ENCODE peak calls at places on chromosomes 16 and 17, in seven cellular contexts. One of them, this sample, is unnamed.

GRCh38 chr16:16096161-16096857 is 127.0 kb downstream of the ABCC6 start:
- DNase-seq in ovary: peak
- DNase-seq in sigmoid colon: peak
- DNase-seq in esophagus squamous epithelium: no peak
- DNase-seq in A549: peak
- DNase-seq in gastrocnemius medialis: no peak
- DNase-seq in body of pancreas: peak
- DNase-seq in this sample: peak

GRCh38 chr16:71258371-71258770 is 27.8 kb upstream of the HYDIN start:
- DNase-seq in gastrocnemius medialis: no peak
- DNase-seq in ovary: no peak
- DNase-seq in esophagus squamous epithelium: no peak
- DNase-seq in body of pancreas: no peak
- DNase-seq in A549: no peak
- DNase-seq in sigmoid colon: no peak
- DNase-seq in this sample: no peak

GRCh38 chr16:50992366-50993032 is 158.6 kb downstream of the SALL1 start:
- DNase-seq in body of pancreas: no peak
- DNase-seq in gastrocnemius medialis: no peak
- DNase-seq in esophagus squamous epithelium: no peak
- DNase-seq in sigmoid colon: no peak
- DNase-seq in A549: no peak
- DNase-seq in ovary: no peak
- DNase-seq in this sample: no peak

GRCh38 chr16:87101903-87102302 is 215.3 kb downstream of the C16orf95 start:
- DNase-seq in gastrocnemius medialis: no peak
- DNase-seq in ovary: no peak
- DNase-seq in A549: no peak
- DNase-seq in esophagus squamous epithelium: no peak
- DNase-seq in body of pancreas: peak
- DNase-seq in sigmoid colon: no peak
- DNase-seq in this sample: no peak

GRCh38 chr17:72233981-72234380 is 113.2 kb downstream of the SOX9 start:
- DNase-seq in gastrocnemius medialis: no peak
- DNase-seq in ovary: no peak
- DNase-seq in sigmoid colon: no peak
- DNase-seq in esophagus squamous epithelium: no peak
- DNase-seq in A549: no peak
- DNase-seq in body of pancreas: no peak
- DNase-seq in this sample: no peak

GRCh38 chr16:66266436-66267286 is 99.8 kb upstream of the CDH5 start:
- DNase-seq in sigmoid colon: peak
- DNase-seq in esophagus squamous epithelium: no peak
- DNase-seq in gastrocnemius medialis: peak
- DNase-seq in ovary: peak
- DNase-seq in A549: no peak
- DNase-seq in body of pancreas: peak
- DNase-seq in this sample: no peak

GRCh38 chr17:79989106-79989835 is 46.4 kb downstream of the TBC1D16 start:
- DNase-seq in A549: no peak
- DNase-seq in ovary: peak
- DNase-seq in gastrocnemius medialis: no peak
- DNase-seq in body of pancreas: no peak
- DNase-seq in esophagus squamous epithelium: no peak
- DNase-seq in sigmoid colon: peak
- DNase-seq in this sample: no peak

GRCh38 chr16:21274172-21274726 is 3.8 kb downstream of the CRYM start:
- DNase-seq in gastrocnemius medialis: no peak
- DNase-seq in ovary: no peak
- DNase-seq in A549: no peak
- DNase-seq in esophagus squamous epithelium: no peak
- DNase-seq in body of pancreas: no peak
- DNase-seq in sigmoid colon: no peak
- DNase-seq in this sample: no peak

GRCh38 chr17:40791808-40792436 is 7.8 kb downstream of the KRT28 start:
- DNase-seq in sigmoid colon: no peak
- DNase-seq in esophagus squamous epithelium: no peak
- DNase-seq in gastrocnemius medialis: no peak
- DNase-seq in A549: peak
- DNase-seq in ovary: no peak
- DNase-seq in body of pancreas: no peak
- DNase-seq in this sample: no peak

GRCh38 chr16:881219-882097 is 80.9 kb upstream of the GNG13 start:
- DNase-seq in sigmoid colon: peak
- DNase-seq in ovary: no peak
- DNase-seq in esophagus squamous epithelium: no peak
- DNase-seq in gastrocnemius medialis: no peak
- DNase-seq in body of pancreas: no peak
- DNase-seq in A549: no peak
- DNase-seq in this sample: no peak

GRCh38 chr17:68499587-68499986 is 12.6 kb upstream of the PRKAR1A start:
- DNase-seq in body of pancreas: no peak
- DNase-seq in esophagus squamous epithelium: no peak
- DNase-seq in sigmoid colon: no peak
- DNase-seq in gastrocnemius medialis: no peak
- DNase-seq in ovary: no peak
- DNase-seq in A549: no peak
- DNase-seq in this sample: no peak

GRCh38 chr17:68501074-68501473 is 11.2 kb upstream of the PRKAR1A start:
- DNase-seq in body of pancreas: no peak
- DNase-seq in sigmoid colon: no peak
- DNase-seq in ovary: no peak
- DNase-seq in gastrocnemius medialis: no peak
- DNase-seq in A549: no peak
- DNase-seq in esophagus squamous epithelium: no peak
- DNase-seq in this sample: no peak

GRCh38 chr17:68495081-68495480 is 17.1 kb upstream of the PRKAR1A start:
- DNase-seq in A549: no peak
- DNase-seq in ovary: no peak
- DNase-seq in sigmoid colon: no peak
- DNase-seq in body of pancreas: no peak
- DNase-seq in esophagus squamous epithelium: no peak
- DNase-seq in gastrocnemius medialis: no peak
- DNase-seq in this sample: no peak

GRCh38 chr17:68497885-68498319 is 14.3 kb upstream of the PRKAR1A start:
- DNase-seq in body of pancreas: peak
- DNase-seq in gastrocnemius medialis: no peak
- DNase-seq in ovary: no peak
- DNase-seq in A549: no peak
- DNase-seq in sigmoid colon: no peak
- DNase-seq in esophagus squamous epithelium: no peak
- DNase-seq in this sample: no peak

DNA sequence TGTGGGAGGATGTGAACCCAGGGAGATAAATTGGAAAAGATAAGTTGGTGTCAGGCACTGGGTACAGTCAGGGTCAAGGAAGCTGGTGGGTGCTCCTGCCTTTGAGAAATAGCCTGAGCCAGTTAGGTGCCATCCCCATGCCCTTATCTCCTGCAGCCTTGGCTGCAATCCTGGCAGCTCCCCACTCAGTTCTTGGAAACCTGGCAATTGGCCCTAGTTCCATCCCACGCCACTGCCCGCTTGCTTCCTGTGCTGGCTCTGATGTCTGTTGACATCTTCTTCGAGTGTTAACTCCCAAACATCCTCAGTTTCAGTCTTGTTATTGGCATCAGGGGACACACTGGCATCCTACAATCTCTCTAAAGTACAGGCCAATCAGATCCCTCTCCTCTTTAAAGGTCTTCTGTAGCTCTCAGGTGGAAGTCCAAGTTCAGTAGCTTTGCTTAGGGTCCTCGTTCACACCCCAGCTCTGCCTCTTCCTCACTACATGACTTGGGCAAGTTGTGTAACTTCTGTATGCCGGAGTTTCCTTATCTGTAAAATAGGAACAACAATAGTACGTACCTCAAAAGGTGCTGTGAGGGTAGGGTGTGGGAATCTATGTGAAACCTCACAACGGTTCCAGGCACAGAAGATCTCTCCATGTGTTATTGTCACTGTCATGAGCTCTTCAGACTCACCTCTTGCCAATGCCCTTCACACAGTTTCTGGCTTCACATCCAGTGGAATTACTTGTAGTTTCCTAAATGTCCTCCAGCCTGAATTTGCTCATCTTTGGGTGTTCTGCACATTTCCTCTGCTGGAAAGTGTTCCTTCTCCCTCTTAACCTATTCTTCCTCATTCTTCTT is 13.5 kb upstream of the PRKAR1A start:
- DNase-seq in A549: no peak
- DNase-seq in esophagus squamous epithelium: no peak
- DNase-seq in body of pancreas: no peak
- DNase-seq in gastrocnemius medialis: no peak
- DNase-seq in ovary: peak
- DNase-seq in sigmoid colon: no peak
- DNase-seq in this sample: no peak
- TF ChIP-seq POLR2A in A549: no peak
- TF ChIP-seq POLR2A in esophagus squamous epithelium: no peak
- TF ChIP-seq POLR2A in body of pancreas: no peak
- TF ChIP-seq POLR2A in gastrocnemius medialis: no peak
- TF ChIP-seq POLR2A in ovary: no peak
- TF ChIP-seq POLR2A in sigmoid colon: no peak
- TF ChIP-seq POLR2A in this sample: no peak

GRCh38 chr17:81544281-81544974 is 7.7 kb downstream of the FAAP100 start:
- DNase-seq in body of pancreas: peak
- DNase-seq in ovary: no peak
- DNase-seq in A549: no peak
- DNase-seq in gastrocnemius medialis: no peak
- DNase-seq in sigmoid colon: no peak
- DNase-seq in esophagus squamous epithelium: no peak
- DNase-seq in this sample: no peak

GRCh38 chr17:81541123-81541522 is 11.0 kb downstream of the FAAP100 start:
- DNase-seq in body of pancreas: peak
- DNase-seq in gastrocnemius medialis: no peak
- DNase-seq in A549: no peak
- DNase-seq in ovary: no peak
- DNase-seq in esophagus squamous epithelium: no peak
- DNase-seq in sigmoid colon: no peak
- DNase-seq in this sample: no peak

GRCh38 chr17:81543339-81543675 is 8.8 kb downstream of the FAAP100 start:
- DNase-seq in ovary: no peak
- DNase-seq in A549: no peak
- DNase-seq in gastrocnemius medialis: no peak
- DNase-seq in sigmoid colon: no peak
- DNase-seq in esophagus squamous epithelium: no peak
- DNase-seq in body of pancreas: peak
- DNase-seq in this sample: no peak

GRCh38 chr17:81543756-81544155 is 8.4 kb downstream of the FAAP100 start:
- DNase-seq in sigmoid colon: no peak
- DNase-seq in esophagus squamous epithelium: no peak
- DNase-seq in body of pancreas: peak
- DNase-seq in A549: no peak
- DNase-seq in gastrocnemius medialis: no peak
- DNase-seq in ovary: no peak
- DNase-seq in this sample: no peak

GRCh38 chr17:81542431-81543338 is 9.5 kb downstream of the FAAP100 start:
- DNase-seq in body of pancreas: peak
- DNase-seq in esophagus squamous epithelium: no peak
- DNase-seq in ovary: no peak
- DNase-seq in A549: no peak
- DNase-seq in sigmoid colon: no peak
- DNase-seq in gastrocnemius medialis: no peak
- DNase-seq in this sample: no peak
- TF ChIP-seq POLR2A in body of pancreas: no peak
- TF ChIP-seq POLR2A in esophagus squamous epithelium: no peak
- TF ChIP-seq POLR2A in ovary: no peak
- TF ChIP-seq POLR2A in A549: no peak
- TF ChIP-seq POLR2A in sigmoid colon: no peak
- TF ChIP-seq POLR2A in gastrocnemius medialis: no peak
- TF ChIP-seq POLR2A in this sample: no peak

GRCh38 chr17:76264755-76265623 is at the start of gene UBALD2:
- DNase-seq in esophagus squamous epithelium: peak
- DNase-seq in body of pancreas: peak
- DNase-seq in A549: peak
- DNase-seq in ovary: peak
- DNase-seq in gastrocnemius medialis: peak
- DNase-seq in sigmoid colon: peak
- DNase-seq in this sample: peak

GRCh38 chr17:76264425-76264754 is 758 bp upstream of the UBALD2 start:
- DNase-seq in esophagus squamous epithelium: no peak
- DNase-seq in ovary: no peak
- DNase-seq in body of pancreas: no peak
- DNase-seq in gastrocnemius medialis: no peak
- DNase-seq in A549: no peak
- DNase-seq in sigmoid colon: no peak
- DNase-seq in this sample: no peak

GRCh38 chr17:76263896-76264295 is 1.3 kb upstream of the UBALD2 start:
- DNase-seq in gastrocnemius medialis: no peak
- DNase-seq in esophagus squamous epithelium: no peak
- DNase-seq in body of pancreas: no peak
- DNase-seq in ovary: no peak
- DNase-seq in sigmoid colon: no peak
- DNase-seq in A549: no peak
- DNase-seq in this sample: no peak

GRCh38 chr17:76261421-76262215 is 3.5 kb upstream of the UBALD2 start:
- DNase-seq in A549: no peak
- DNase-seq in ovary: no peak
- DNase-seq in sigmoid colon: no peak
- DNase-seq in esophagus squamous epithelium: no peak
- DNase-seq in body of pancreas: no peak
- DNase-seq in gastrocnemius medialis: peak
- DNase-seq in this sample: no peak

GRCh38 chr17:76262732-76263344 is 2.3 kb upstream of the UBALD2 start:
- DNase-seq in A549: no peak
- DNase-seq in esophagus squamous epithelium: no peak
- DNase-seq in ovary: no peak
- DNase-seq in gastrocnemius medialis: peak
- DNase-seq in sigmoid colon: no peak
- DNase-seq in body of pancreas: peak
- DNase-seq in this sample: peak
- TF ChIP-seq POLR2A in A549: no peak
- TF ChIP-seq POLR2A in esophagus squamous epithelium: peak
- TF ChIP-seq POLR2A in ovary: no peak
- TF ChIP-seq POLR2A in gastrocnemius medialis: no peak
- TF ChIP-seq POLR2A in sigmoid colon: no peak
- TF ChIP-seq POLR2A in body of pancreas: peak
- TF ChIP-seq POLR2A in this sample: peak

GRCh38 chr17:39738568-39738901 is 797 bp downstream of the GRB7 start:
- DNase-seq in sigmoid colon: no peak
- DNase-seq in gastrocnemius medialis: no peak
- DNase-seq in A549: peak
- DNase-seq in body of pancreas: peak
- DNase-seq in ovary: no peak
- DNase-seq in esophagus squamous epithelium: no peak
- DNase-seq in this sample: peak

GRCh38 chr17:39742126-39742855 is 4.6 kb downstream of the GRB7 start:
- DNase-seq in esophagus squamous epithelium: no peak
- DNase-seq in sigmoid colon: no peak
- DNase-seq in gastrocnemius medialis: no peak
- DNase-seq in A549: no peak
- DNase-seq in ovary: no peak
- DNase-seq in body of pancreas: no peak
- DNase-seq in this sample: no peak

GRCh38 chr17:39739020-39739884 is 1.5 kb downstream of the GRB7 start:
- DNase-seq in A549: peak
- DNase-seq in gastrocnemius medialis: no peak
- DNase-seq in esophagus squamous epithelium: no peak
- DNase-seq in sigmoid colon: no peak
- DNase-seq in ovary: no peak
- DNase-seq in body of pancreas: peak
- DNase-seq in this sample: peak

GRCh38 chr17:39739885-39740356 is 2.2 kb downstream of the GRB7 start:
- DNase-seq in esophagus squamous epithelium: no peak
- DNase-seq in ovary: no peak
- DNase-seq in A549: peak
- DNase-seq in gastrocnemius medialis: no peak
- DNase-seq in body of pancreas: peak
- DNase-seq in sigmoid colon: no peak
- DNase-seq in this sample: no peak

GRCh38 chr17:39740357-39741111 is 2.8 kb downstream of the GRB7 start:
- DNase-seq in gastrocnemius medialis: no peak
- DNase-seq in sigmoid colon: no peak
- DNase-seq in esophagus squamous epithelium: no peak
- DNase-seq in A549: peak
- DNase-seq in ovary: no peak
- DNase-seq in body of pancreas: peak
- DNase-seq in this sample: peak
- TF ChIP-seq POLR2A in gastrocnemius medialis: no peak
- TF ChIP-seq POLR2A in sigmoid colon: no peak
- TF ChIP-seq POLR2A in esophagus squamous epithelium: peak
- TF ChIP-seq POLR2A in A549: no peak
- TF ChIP-seq POLR2A in ovary: no peak
- TF ChIP-seq POLR2A in body of pancreas: peak
- TF ChIP-seq POLR2A in this sample: peak

This sample was measured in prostate gland.